ENCODE peak calls at places on chromosomes 5 and 9, in four cellular contexts. O, L, P and T are unnamed samples.

GRCh38 chr5:169263591-169263990 is 37.3 kb downstream of the SLIT3 start:
- DNase-seq in O (peak), L (no peak), P (no peak), T (no peak)

GRCh38 chr9:90961375-90961774 is 159.8 kb downstream of the SYK start:
- DNase-seq in O (peak), L (no peak), P (no peak), T (peak)

GRCh38 chr5:17378346-17378984 is 119.6 kb upstream of the TAF11L2 start:
- DNase-seq in O (peak), L (peak), P (no peak), T (peak)

GRCh38 chr5:172897691-172898512 is 61.3 kb upstream of the RPL26L1 start:
- DNase-seq in O (peak), L (peak), P (no peak), T (peak)

GRCh38 chr9:79134654-79135053 is 437.1 kb upstream of the TLE4 start:
- DNase-seq in O (no peak), L (peak), P (no peak), T (peak)

GRCh38 chr9:128245293-128246151 is 30.3 kb downstream of the GOLGA2 start:
- DNase-seq in O (peak), L (no peak), P (no peak), T (peak)

GRCh38 chr9:120877276-120878034 is 467 bp upstream of the PHF19 start:
- DNase-seq in O (peak), L (peak), P (peak), T (peak)

GRCh38 chr5:174731214-174732039 is 7.0 kb downstream of the MSX2 start:
- DNase-seq in O (no peak), L (no peak), P (no peak), T (no peak)

GRCh38 chr5:144971067-144971850 is 800.6 kb downstream of the KCTD16 start:
- DNase-seq in O (peak), L (no peak), P (no peak), T (no peak)

GRCh38 chr9:128683340-128684064 is 5.5 kb upstream of the SET start:
- DNase-seq in O (peak), L (peak), P (peak), T (peak)

GRCh38 chr9:132114102-132114707 is 34.5 kb upstream of the MED27 start:
- DNase-seq in O (peak), L (peak), P (peak), T (peak)

GRCh38 chr9:114016101-114016500 is 62.0 kb downstream of the AMBP start:
- DNase-seq in O (no peak), L (no peak), P (no peak), T (no peak)

GRCh38 chr5:39616131-39616530 is 191.4 kb upstream of the DAB2 start:
- DNase-seq in O (no peak), L (no peak), P (no peak), T (no peak)

GRCh38 chr9:87263291-87263690 is 234.4 kb upstream of the DAPK1 start:
- DNase-seq in O (no peak), L (peak), P (no peak), T (no peak)

GRCh38 chr5:98031926-98032325 is 741.5 kb upstream of the RGMB start:
- DNase-seq in O (peak), L (no peak), P (no peak), T (no peak)

GRCh38 chr5:138792181-138792808 is 39.1 kb downstream of the CTNNA1 start:
- DNase-seq in O (no peak), L (no peak), P (no peak), T (no peak)

GRCh38 chr5:138790684-138791083 is 37.5 kb downstream of the CTNNA1 start:
- DNase-seq in O (no peak), L (no peak), P (no peak), T (no peak)

GRCh38 chr5:138793481-138794010 is 40.3 kb downstream of the CTNNA1 start:
- DNase-seq in O (peak), L (no peak), P (no peak), T (no peak)

GRCh38 chr5:138784590-138784989 is 31.4 kb downstream of the CTNNA1 start:
- DNase-seq in O (peak), L (no peak), P (no peak), T (peak)

GRCh38 chr5:138789771-138790242 is 36.6 kb downstream of the CTNNA1 start:
- DNase-seq in O (peak), L (peak), P (no peak), T (peak)
- TF ChIP-seq CTCF in O (peak), L (peak), P (no peak), T (peak)

GRCh38 chr5:179820483-179821297 is at the start of gene SQSTM1:
- DNase-seq in O (peak), L (peak), P (peak), T (peak)

GRCh38 chr5:179818746-179819295 is 1.9 kb upstream of the SQSTM1 start:
- DNase-seq in O (peak), L (peak), P (peak), T (peak)

GRCh38 chr5:179821298-179822058 is 773 bp downstream of the SQSTM1 start:
- DNase-seq in O (peak), L (peak), P (peak), T (peak)

GRCh38 chr5:179819296-179820126 is 1.2 kb upstream of the SQSTM1 start:
- DNase-seq in O (peak), L (peak), P (peak), T (peak)

GRCh38 chr5:179820127-179820482 is 600 bp upstream of the SQSTM1 start:
- DNase-seq in O (peak), L (peak), P (no peak), T (no peak)
- H3K4me3 ChIP-seq in O (peak), L (peak), P (peak), T (no peak)

DNA sequence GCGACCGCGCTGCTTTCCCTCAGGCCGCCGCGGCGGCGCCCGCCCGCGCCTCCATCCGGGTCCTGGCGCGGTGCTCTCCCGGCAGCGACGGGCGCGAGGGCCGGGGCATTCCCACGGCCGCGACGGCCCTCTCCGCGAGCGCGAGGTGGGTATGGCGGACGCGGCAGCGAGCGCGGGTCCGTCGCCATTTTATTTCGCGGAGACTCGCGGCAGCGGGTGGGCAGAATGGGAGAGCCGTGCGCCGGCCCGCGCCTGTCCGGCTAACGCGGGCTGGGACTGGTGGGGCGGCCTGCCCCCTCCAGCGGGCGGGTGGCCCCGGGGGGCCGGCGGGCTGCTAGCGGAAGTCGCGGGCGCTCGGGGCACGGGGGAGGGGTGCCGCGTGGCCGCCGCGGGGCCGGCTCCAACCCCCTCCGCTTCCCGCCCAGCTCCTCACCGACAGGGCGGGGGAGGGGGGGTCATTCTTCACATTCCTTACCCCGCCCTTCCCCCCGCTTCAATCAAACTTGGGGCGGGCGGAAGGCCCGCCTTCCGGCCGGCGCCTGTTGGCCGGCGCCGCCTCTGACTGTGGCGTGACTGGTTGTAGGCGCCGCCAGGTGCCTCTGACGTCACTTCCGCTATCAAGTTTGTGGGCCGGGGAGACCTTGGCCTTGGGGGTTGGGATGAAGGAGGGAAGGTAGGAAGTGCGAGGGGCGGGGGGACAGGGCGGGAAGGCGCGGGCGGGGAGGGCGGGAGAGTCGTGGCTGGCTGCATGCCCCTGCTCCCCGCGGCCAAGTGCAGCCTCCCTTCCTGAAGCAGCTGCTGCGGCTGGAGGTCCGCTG is 82.2 kb downstream of the PTPDC1 start:
- DNase-seq in O (peak), L (peak), P (peak), T (peak)
- TF ChIP-seq CTCF in O (no peak), L (no peak), P (peak), T (no peak)

GRCh38 chr5:141681295-141681694 is 735 bp downstream of the ARAP3 start:
- DNase-seq in O (no peak), L (no peak), P (no peak), T (no peak)
- H3K4me3 ChIP-seq in O (peak), L (peak), P (peak), T (peak)

GRCh38 chr9:137088121-137088520 is 1.3 kb downstream of the MAN1B1 start:
- DNase-seq in O (no peak), L (no peak), P (no peak), T (no peak)

GRCh38 chr9:137087409-137087925 is 682 bp downstream of the MAN1B1 start:
- DNase-seq in O (no peak), L (no peak), P (no peak), T (no peak)

GRCh38 chr9:137084526-137084925 is 2.3 kb upstream of the MAN1B1 start:
- DNase-seq in O (no peak), L (no peak), P (no peak), T (no peak)

GRCh38 chr9:137085918-137086530 is 761 bp upstream of the MAN1B1 start:
- DNase-seq in O (peak), L (peak), P (no peak), T (peak)

DNA sequence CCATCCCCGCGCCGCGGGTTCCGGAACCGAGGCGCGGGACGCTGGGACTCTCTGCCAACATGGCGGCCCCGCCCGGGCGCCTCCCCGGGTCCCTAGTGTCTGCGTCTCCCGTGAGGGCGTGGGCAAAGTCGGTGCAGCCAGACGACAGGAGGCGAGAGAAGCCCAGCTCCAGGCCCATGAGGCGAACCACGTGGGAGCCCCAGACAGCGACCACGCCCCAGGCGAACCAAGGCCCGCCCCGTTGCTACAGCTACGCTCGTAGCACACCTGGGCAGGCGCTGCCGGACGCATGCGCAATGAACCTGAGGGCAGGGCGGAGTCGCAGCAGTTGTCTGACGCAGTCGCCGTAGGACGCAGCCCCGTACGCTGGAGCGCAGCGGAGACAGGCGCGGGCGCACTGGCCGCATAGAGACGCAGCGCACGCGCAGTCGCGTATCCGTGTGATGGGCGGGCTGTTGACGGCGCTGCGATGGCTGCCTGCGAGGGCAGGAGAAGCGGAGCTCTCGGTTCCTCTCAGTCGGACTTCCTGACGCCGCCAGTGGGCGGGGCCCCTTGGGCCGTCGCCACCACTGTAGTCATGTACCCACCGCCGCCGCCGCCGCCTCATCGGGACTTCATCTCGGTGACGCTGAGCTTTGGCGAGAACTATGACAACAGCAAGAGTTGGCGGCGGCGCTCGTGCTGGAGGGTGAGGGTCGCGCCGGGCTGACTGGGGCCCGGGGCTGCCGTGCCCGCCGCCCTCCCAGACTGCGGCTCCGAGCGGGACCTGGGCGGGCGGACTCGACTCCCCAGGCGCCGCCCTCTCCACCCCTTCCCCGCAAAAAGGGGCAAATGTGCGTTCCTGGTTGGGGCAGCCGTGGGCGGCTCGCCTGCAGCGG is at the start of gene MAN1B1:
- DNase-seq in O (peak), L (peak), P (peak), T (peak)
- TF ChIP-seq CTCF in O (no peak), L (no peak), P (peak), T (no peak)